ENCODE peak calls at places on chromosome 9, in four cellular contexts. O is endothelial cell, B is KBM-7, H is GM12892. F is an unnamed sample.

GRCh38 chr9:121599872-121600585 is 51.4 kb upstream of the DAB2IP start:
- DNase-seq in O (no peak), B (no peak), H (no peak), F (no peak)

GRCh38 chr9:114387678-114388431 is at the start of gene AKNA:
- DNase-seq in O (peak), B (peak), H (no peak), F (no peak)

GRCh38 chr9:1231998-1232919 is 182.1 kb downstream of the DMRT2 start:
- DNase-seq in O (no peak), B (no peak), H (no peak), F (no peak)

GRCh38 chr9:136179761-136180160 is 25.2 kb downstream of the LHX3 start:
- DNase-seq in O (no peak), B (no peak), H (no peak), F (no peak)

GRCh38 chr9:92988215-92988731 is 41.0 kb downstream of the FGD3 start:
- DNase-seq in O (no peak), B (peak), H (no peak), F (no peak)

GRCh38 chr9:89742660-89743059 is 137.8 kb downstream of the GADD45G start:
- DNase-seq in O (no peak), B (no peak), H (no peak), F (no peak)

GRCh38 chr9:120383999-120384924 is 195.7 kb downstream of the CDK5RAP2 start:
- DNase-seq in O (no peak), B (no peak), H (no peak), F (no peak)

GRCh38 chr9:29656641-29657406 is 2083.5 kb upstream of the C9orf72 start:
- DNase-seq in O (no peak), B (no peak), H (no peak), F (no peak)